ENCODE peak calls at places on chromosomes 5 and 9, in four cellular contexts. Z is SHP77; Q is effector memory CD4-positive, alpha-beta T cell; Y is psoas muscle. R is an unnamed sample.

GRCh38 chr9:28270156-28270555 is 696.9 kb upstream of the C9orf72 start:
- DNase-seq in Y (no peak), Q (no peak), Z (no peak), R (no peak)

GRCh38 chr9:20989923-20990341 is 41.5 kb downstream of the HACD4 start:
- DNase-seq in Y (peak; percentile 54), Q (no peak), Z (no peak), R (no peak)

GRCh38 chr9:137406876-137407589 is 15.9 kb downstream of the EXD3 start:
- DNase-seq in Q (peak; percentile 27), Z (peak; percentile 42), Y (peak; percentile 81), R (peak; percentile 8)

GRCh38 chr5:23776684-23777083 is 269.3 kb downstream of the PRDM9 start:
- DNase-seq in Y (no peak), Z (no peak), Q (no peak), R (no peak)

GRCh38 chr9:92749071-92749933 is 15.3 kb downstream of the BICD2 start:
- DNase-seq in Q (no peak), Z (no peak), Y (no peak), R (no peak)

GRCh38 chr9:4591123-4591500 is 71.0 kb upstream of the PLPP6 start:
- DNase-seq in Y (no peak), Z (no peak), Q (no peak), R (no peak)

GRCh38 chr9:99259231-99259918 is 37.3 kb downstream of the SEC61B start:
- DNase-seq in Q (no peak), Z (peak; percentile 43), Y (peak; percentile 98), R (peak; percentile 25)

GRCh38 chr5:89128097-89128496 is 245.1 kb upstream of the MEF2C start:
- DNase-seq in Z (no peak), Y (no peak), Q (no peak), R (no peak)

GRCh38 chr5:2049876-2050275 is 167.2 kb upstream of the IRX4 start:
- DNase-seq in Z (no peak), Y (no peak), Q (no peak), R (no peak)

GRCh38 chr5:66642538-66642937 is 46.3 kb downstream of the MAST4 start:
- DNase-seq in Z (peak; percentile 83), Y (no peak), Q (no peak), R (peak; percentile 93)

GRCh38 chr5:92703991-92704390 is 877.0 kb downstream of the NR2F1-AS1 start:
- DNase-seq in Z (no peak), Y (no peak), Q (no peak), R (no peak)

GRCh38 chr5:98769256-98770157 is 4.0 kb upstream of the RGMB start:
- DNase-seq in Z (peak; percentile 56), Q (no peak), Y (peak; percentile 49), R (peak; percentile 49)

GRCh38 chr9:110115868-110116542 is 92.0 kb downstream of the C9orf152 start:
- DNase-seq in Y (no peak), Q (no peak), Z (no peak), R (no peak)

GRCh38 chr5:158382473-158382872 is 523.5 kb upstream of the CLINT1 start:
- DNase-seq in Q (no peak), Y (peak; percentile 70), Z (no peak), R (no peak)

GRCh38 chr5:131640043-131640856 is 5.2 kb upstream of the RAPGEF6 start:
- DNase-seq in Y (no peak), Q (no peak), Z (no peak), R (no peak)

GRCh38 chr5:94228791-94229190 is 389.6 kb downstream of the KIAA0825 start:
- DNase-seq in Y (no peak), Q (no peak), Z (no peak), R (no peak)

GRCh38 chr9:29332789-29333188 is 1759.5 kb upstream of the C9orf72 start:
- DNase-seq in Q (no peak), Z (no peak), Y (no peak), R (no peak)

GRCh38 chr5:33880319-33880718 is 11.5 kb downstream of the ADAMTS12 start:
- DNase-seq in Z (no peak), Q (no peak), Y (no peak), R (no peak)

GRCh38 chr5:135081240-135081639 is 47.2 kb upstream of the PITX1 start:
- DNase-seq in Q (no peak), Z (no peak), Y (no peak), R (no peak)

GRCh38 chr9:75239176-75239575 is 150.9 kb downstream of the OSTF1 start:
- DNase-seq in Y (no peak), Q (no peak), Z (peak; percentile 33), R (no peak)

GRCh38 chr5:132915681-132916080 is 42.2 kb downstream of the LEAP2 start:
- DNase-seq in Z (no peak), Y (no peak), Q (no peak), R (no peak)

GRCh38 chr5:151082274-151082902 is 1.6 kb upstream of the TNIP1 start:
- DNase-seq in Z (peak; percentile 68), Y (no peak), Q (no peak), R (no peak)

GRCh38 chr5:79172269-79172668 is 60.7 kb downstream of the BHMT start:
- DNase-seq in Z (no peak), Q (no peak), Y (no peak), R (no peak)

GRCh38 chr5:136036991-136037705 is 8.4 kb downstream of the TGFBI start:
- DNase-seq in Q (peak; percentile 28), Z (peak; percentile 67), Y (peak; percentile 70), R (peak; percentile 76)

GRCh38 chr5:172454355-172455086 is at the start of gene SH3PXD2B:
- DNase-seq in Y (peak; percentile 75), Z (peak; percentile 62), Q (no peak), R (peak; percentile 74)

GRCh38 chr9:109072133-109072692 is 47.5 kb downstream of the TMEM245 start:
- DNase-seq in Y (no peak), Q (no peak), Z (no peak), R (no peak)

GRCh38 chr9:81855538-81855937 is 72.7 kb upstream of the SPATA31D4 start:
- DNase-seq in Y (no peak), Z (no peak), Q (no peak), R (no peak)

GRCh38 chr5:168782172-168782571 is 203.0 kb upstream of the PANK3 start:
- DNase-seq in Q (no peak), Z (no peak), Y (no peak), R (no peak)

GRCh38 chr9:98132806-98133631 is 14.0 kb upstream of the TRIM14 start:
- DNase-seq in Y (no peak), Q (no peak), Z (peak; percentile 48), R (no peak)

GRCh38 chr5:172007153-172007794 is 836 bp upstream of the FBXW11 start:
- DNase-seq in Z (no peak), Q (no peak), Y (no peak), R (no peak)

GRCh38 chr9:99819123-99819483 is 2.6 kb upstream of the NR4A3 start:
- DNase-seq in Y (no peak), Q (no peak), Z (no peak), R (no peak)

GRCh38 chr5:38535845-38536244 is 20.6 kb downstream of the LIFR start:
- DNase-seq in Z (no peak), Y (no peak), Q (no peak), R (no peak)

GRCh38 chr5:82597437-82597836 is 319.3 kb upstream of the RPS23 start:
- DNase-seq in Z (no peak), Y (no peak), Q (no peak), R (no peak)

GRCh38 chr5:73981696-73982095 is 355.7 kb downstream of the ARHGEF28 start:
- DNase-seq in Y (no peak), Z (no peak), Q (no peak), R (no peak)

GRCh38 chr9:121317737-121318630 is 50.0 kb downstream of the GSN start:
- DNase-seq in Q (no peak), Y (no peak), Z (no peak), R (no peak)

GRCh38 chr5:107501965-107502691 is 168.6 kb downstream of the EFNA5 start:
- DNase-seq in Y (no peak), Z (no peak), Q (no peak), R (no peak)

GRCh38 chr5:172777381-172778222 is 6.6 kb upstream of the DUSP1 start:
- DNase-seq in Y (peak; percentile 96), Q (peak; percentile 84), Z (peak; percentile 58), R (no peak)

GRCh38 chr9:90169490-90169889 is 473.1 kb downstream of the DIRAS2 start:
- DNase-seq in Q (no peak), Y (no peak), Z (peak; percentile 18), R (peak; percentile 29)

GRCh38 chr5:137646761-137647160 is 89.1 kb downstream of the KLHL3 start:
- DNase-seq in Z (no peak), Y (no peak), Q (no peak), R (no peak)